ENCODE peak calls at places on chromosomes 1 and 21, in five cellular contexts. U, I, P, X and A are unnamed samples.
A peak's percentile ranks its signal among the peaks of the same experiment; 100 is the strongest.

GRCh38 chr1:41954533-41954944 is 35.8 kb upstream of the HIVEP3 start:
- DNase-seq in U (no peak), I (no peak), X (no peak), P (no peak), A (peak; percentile 90)

GRCh38 chr1:226402615-226403521 is 5.0 kb downstream of the PARP1 start:
- DNase-seq in I (no peak), U (no peak), P (no peak), X (no peak), A (no peak)

GRCh38 chr1:164622057-164622840 is 63.3 kb downstream of the PBX1 start:
- DNase-seq in X (no peak), I (no peak), U (no peak), P (no peak), A (no peak)

GRCh38 chr1:96722161-96722908 is 751 bp downstream of the PTBP2 start:
- DNase-seq in I (peak; percentile 82), X (peak; percentile 90), P (peak; percentile 81), U (peak; percentile 45), A (peak; percentile 49)

GRCh38 chr1:156054500-156055342 is at the start of gene LAMTOR2:
- DNase-seq in X (peak; percentile 98), U (peak; percentile 99), I (peak; percentile 98), P (peak; percentile 98), A (peak; percentile 98)

GRCh38 chr1:248585266-248585665 is 10.7 kb upstream of the OR2T34 start:
- DNase-seq in U (no peak), X (no peak), I (no peak), P (no peak), A (no peak)

GRCh38 chr1:51622455-51622913 is 5.6 kb downstream of the OSBPL9 start:
- DNase-seq in I (peak; percentile 86), P (no peak), U (peak; percentile 54), X (no peak), A (peak; percentile 80)

GRCh38 chr1:164223378-164223777 is 335.6 kb upstream of the PBX1 start:
- DNase-seq in I (no peak), P (no peak), X (no peak), U (no peak), A (no peak)

GRCh38 chr1:203281033-203281432 is 24.3 kb upstream of the BTG2 start:
- DNase-seq in P (no peak), U (no peak), X (no peak), I (peak; percentile 65), A (no peak)

GRCh38 chr1:245213066-245213465 is 58.3 kb downstream of the KIF26B start:
- DNase-seq in P (no peak), X (no peak), I (no peak), U (no peak), A (no peak)

GRCh38 chr1:213982814-213983588 is 4.8 kb upstream of the PROX1 start:
- DNase-seq in X (peak; percentile 74), I (no peak), U (no peak), P (peak; percentile 70), A (no peak)

GRCh38 chr1:165888552-165888920 is 61.1 kb downstream of the UCK2 start:
- DNase-seq in I (no peak), U (no peak), P (no peak), X (no peak), A (no peak)

GRCh38 chr1:68198752-68199151 is 33.6 kb downstream of the WLS start:
- DNase-seq in U (no peak), X (no peak), I (no peak), P (no peak), A (no peak)

GRCh38 chr1:151443846-151444790 is 15.2 kb downstream of the POGZ start:
- DNase-seq in I (no peak), X (no peak), U (peak; percentile 58), P (no peak), A (peak; percentile 85)

GRCh38 chr1:56901720-56902119 is 47.1 kb downstream of the C8A start:
- DNase-seq in P (no peak), I (no peak), X (no peak), U (no peak), A (no peak)

GRCh38 chr1:40898434-40898900 is 36.3 kb upstream of the CITED4 start:
- DNase-seq in U (no peak), I (no peak), P (no peak), X (no peak), A (peak; percentile 34)

GRCh38 chr1:240973875-240974274 is 361.9 kb upstream of the GREM2 start:
- DNase-seq in U (no peak), I (no peak), X (no peak), P (no peak), A (no peak)

GRCh38 chr1:39960461-39960958 is 5.6 kb downstream of the MFSD2A start:
- DNase-seq in U (peak; percentile 92), X (peak; percentile 95), I (no peak), P (peak; percentile 73), A (no peak)

GRCh38 chr1:53311909-53312305 is 16.0 kb downstream of the LRP8 start:
- DNase-seq in X (peak; percentile 10), I (no peak), P (peak; percentile 32), U (no peak), A (no peak)

GRCh38 chr1:182101415-182102041 is 40.0 kb upstream of the ZNF648 start:
- DNase-seq in U (no peak), X (no peak), I (no peak), P (no peak), A (no peak)

GRCh38 chr1:205805082-205805711 is 7.8 kb downstream of the SLC41A1 start:
- DNase-seq in I (no peak), P (no peak), X (no peak), U (no peak), A (no peak)

GRCh38 chr1:170993717-170994116 is 58.4 kb downstream of the MROH9 start:
- DNase-seq in X (no peak), U (no peak), I (no peak), P (no peak), A (no peak)

GRCh38 chr1:110208916-110209650 is 1.0 kb upstream of the KCNC4 start:
- DNase-seq in P (no peak), U (no peak), X (no peak), I (no peak), A (no peak)

GRCh38 chr1:110211503-110212164 is 1.5 kb downstream of the KCNC4 start:
- DNase-seq in U (no peak), I (no peak), X (peak; percentile 83), P (no peak), A (no peak)

GRCh38 chr1:110210604-110211502 is 739 bp downstream of the KCNC4 start:
- DNase-seq in I (peak; percentile 76), U (peak; percentile 35), P (peak; percentile 77), X (peak; percentile 90), A (no peak)

GRCh38 chr1:110207831-110208230 is 2.3 kb upstream of the KCNC4 start:
- DNase-seq in P (peak; percentile 81), X (peak; percentile 83), U (peak; percentile 65), I (no peak), A (peak; percentile 30)

DNA sequence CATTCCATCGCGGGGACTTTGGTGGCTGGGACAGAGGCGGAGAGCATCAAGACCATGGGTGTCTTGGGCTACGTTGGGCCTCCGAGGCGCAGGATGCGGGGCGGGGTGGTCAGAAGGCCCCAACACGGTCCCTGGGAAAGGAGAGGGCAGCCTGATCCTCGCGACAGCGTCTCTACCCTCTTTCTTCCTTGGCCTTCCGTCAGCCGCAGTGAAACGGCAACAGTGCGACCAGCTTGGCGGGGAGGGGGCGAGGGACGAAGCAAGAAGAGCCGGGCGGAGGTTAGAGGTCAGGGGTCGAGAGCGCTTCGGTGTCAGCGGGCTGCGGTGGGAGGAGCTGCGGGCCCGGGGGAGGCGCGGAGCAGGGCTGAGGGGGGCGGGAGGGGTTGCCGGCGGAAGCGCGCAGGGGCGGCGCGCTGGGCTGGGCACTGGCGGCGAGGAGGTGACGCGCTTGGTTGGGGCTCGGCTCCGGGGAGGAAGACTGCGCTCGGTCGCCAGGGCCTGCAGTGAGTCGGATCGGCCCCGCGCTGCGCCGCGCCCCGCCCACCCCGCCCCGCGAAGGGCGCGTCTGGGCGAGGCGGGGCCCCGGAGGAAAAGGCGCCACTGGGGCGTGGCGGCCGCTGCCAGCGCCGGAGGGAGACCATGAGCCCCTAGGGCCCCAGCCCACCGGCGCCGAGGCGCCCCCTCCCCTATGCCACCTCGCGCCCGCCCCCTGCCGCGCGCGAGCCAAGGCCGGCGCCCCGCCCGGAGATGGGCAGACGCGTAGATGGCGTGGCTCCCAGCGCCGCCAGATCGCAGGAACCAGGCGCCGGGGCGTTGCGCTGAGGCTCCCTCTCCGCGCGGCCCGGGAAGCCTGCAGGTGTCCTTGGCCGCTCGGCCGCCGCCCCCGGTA is at the start of gene KCNC4:
- DNase-seq in I (peak; percentile 94), X (peak; percentile 97), P (peak; percentile 95), U (peak; percentile 83), A (peak; percentile 25)
- H3K27ac ChIP-seq in I (peak within 1 kb of the TSS; percentile 82), X (peak within 1 kb of the TSS; percentile 73), P (peak within 1 kb of the TSS; percentile 87), U (peak within 1 kb of the TSS; percentile 94), A (no peak within 1 kb of the TSS)

DNA sequence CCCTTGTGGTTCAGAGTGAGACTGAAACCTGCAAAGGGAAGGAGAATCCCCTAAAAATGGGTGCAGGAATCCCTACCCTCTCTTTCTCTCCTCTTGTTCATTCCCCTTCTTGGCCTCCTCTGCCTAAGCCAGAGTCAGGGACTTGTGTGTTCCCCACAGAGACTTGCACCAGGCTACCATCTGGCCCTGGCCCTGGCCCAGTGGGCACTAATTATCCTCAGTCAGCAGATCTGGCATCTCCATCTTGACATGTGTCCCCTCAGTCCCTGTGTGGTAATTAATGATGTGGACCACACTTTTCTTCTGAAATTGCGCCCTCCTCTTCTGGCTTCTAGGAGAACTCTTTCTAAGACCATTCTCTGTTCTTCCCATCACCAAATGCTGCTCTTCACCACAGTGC is 354.4 kb downstream of the SETD4 start:
- DNase-seq in I (no peak), X (no peak), U (no peak), P (no peak), A (no peak)
- H3K27me3 ChIP-seq in I (no peaks in the 10 kb centered on the region), X (peaks cover 4% of the 10 kb centered on the region), U (no peaks in the 10 kb centered on the region), P (no peaks in the 10 kb centered on the region), A (no peaks in the 10 kb centered on the region)

DNA sequence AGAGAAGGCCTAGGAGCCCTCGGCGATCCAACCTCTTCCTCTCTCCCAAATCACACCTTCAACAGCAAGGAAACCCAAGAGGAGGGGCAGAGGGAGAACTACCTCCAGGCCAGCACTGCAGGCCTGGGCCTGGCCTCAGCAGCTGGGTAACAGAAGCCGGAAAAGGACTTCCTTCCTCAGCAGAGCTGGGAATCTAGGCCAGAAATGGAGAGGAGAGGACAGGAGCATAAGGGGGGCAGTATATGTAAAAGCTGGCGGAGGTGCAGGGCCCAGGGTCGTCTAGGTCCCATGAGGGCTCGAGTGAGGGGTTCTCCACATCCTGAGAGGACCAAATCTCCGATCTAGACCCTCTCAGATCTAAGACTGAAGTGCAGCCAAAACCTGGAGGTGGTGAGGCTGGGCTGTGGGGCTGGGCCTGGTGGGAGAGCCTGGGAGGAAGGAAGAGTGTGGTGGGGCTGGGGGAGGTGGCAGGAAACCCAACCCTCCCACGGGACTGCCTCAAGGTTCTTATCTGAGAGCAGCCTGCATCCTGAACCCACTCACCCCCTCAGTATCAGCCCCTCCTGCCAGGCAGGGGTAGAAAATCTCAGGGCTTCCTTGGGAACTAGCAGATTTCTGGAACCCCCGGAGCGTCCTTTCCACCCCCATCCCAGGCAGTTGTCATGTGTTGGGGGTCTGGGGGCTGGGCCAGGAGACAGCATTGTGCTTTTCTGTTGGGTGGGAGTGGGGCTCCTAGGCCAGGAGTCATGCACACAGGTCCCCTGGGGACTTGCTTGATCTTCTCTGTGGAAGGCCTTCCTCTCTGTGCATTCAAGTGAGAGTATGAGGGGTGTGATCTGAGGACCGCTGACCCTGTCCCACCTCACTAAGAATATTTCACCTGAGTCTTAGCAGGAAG is 33.0 kb downstream of the PIK3C2B start:
- DNase-seq in X (no peak), U (no peak), I (no peak), P (no peak), A (no peak)
- H3K27ac ChIP-seq in X (peak overlapping the region; percentile 27), U (peak overlapping the region; percentile 83), I (peak overlapping the region; percentile 23), P (peak overlapping the region; percentile 77), A (no peak overlapping the region)

DNA sequence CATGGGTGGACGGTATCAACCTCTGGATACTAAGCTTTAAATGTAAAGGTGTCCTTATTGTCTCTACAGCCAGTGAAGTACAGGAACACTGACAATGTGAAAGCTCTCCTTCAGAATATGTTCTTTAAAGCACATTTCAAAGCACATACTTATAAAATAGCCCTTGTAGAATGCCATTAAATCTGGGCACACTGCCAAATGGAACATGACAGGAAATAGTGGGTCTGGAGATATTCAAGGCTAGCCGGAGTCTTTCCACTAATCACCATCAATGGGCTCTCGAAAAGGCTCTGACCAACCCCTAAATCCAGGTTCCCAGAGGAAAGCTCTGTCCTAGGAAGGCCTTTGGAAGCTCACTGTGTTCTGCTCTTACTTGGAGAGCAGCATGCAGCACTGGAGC is 46.6 kb downstream of the PLD5 start:
- DNase-seq in P (no peak), I (no peak), U (no peak), X (no peak), A (no peak)
- H3K27me3 ChIP-seq in P (no peaks in the 10 kb centered on the region), I (no peaks in the 10 kb centered on the region), U (no peaks in the 10 kb centered on the region), X (no peaks in the 10 kb centered on the region), A (no peaks in the 10 kb centered on the region)